ENCODE peak calls at places on chromosome 3, in eight cellular contexts. P, A, I, V, N, O, J and T are unnamed samples.
A peak's percentile ranks its signal among the peaks of the same experiment; 100 is the strongest.

GRCh38 chr3:97389883-97390282 is 374.7 kb upstream of the ARL6 start:
- DNase-seq in J (no peak), N (no peak), O (no peak), V (no peak), A (no peak), P (no peak), I (no peak), T (no peak)

GRCh38 chr3:143239026-143239425 is 119.5 kb downstream of the CHST2 start:
- DNase-seq in A (peak; percentile 61), N (no peak), O (no peak), I (no peak), V (no peak), P (no peak), J (no peak), T (no peak)

GRCh38 chr3:141796436-141797166 is 33.4 kb downstream of the GRK7 start:
- DNase-seq in P (peak; percentile 61), N (peak; percentile 91), J (no peak), V (no peak), A (peak; percentile 81), O (no peak), I (no peak), T (no peak)

GRCh38 chr3:184592411-184593200 is 31.0 kb downstream of the EPHB3 start:
- DNase-seq in O (peak; percentile 84), N (no peak), J (no peak), P (peak; percentile 66), I (peak; percentile 43), V (peak; percentile 43), A (peak; percentile 47), T (no peak)

GRCh38 chr3:103218146-103218545 is 783.3 kb downstream of the ZPLD1 start:
- DNase-seq in I (no peak), N (peak; percentile 60), A (peak; percentile 4), J (no peak), O (no peak), P (no peak), V (no peak), T (no peak)

GRCh38 chr3:111735912-111736311 is 123.2 kb upstream of the PHLDB2 start:
- DNase-seq in O (no peak), I (no peak), V (no peak), N (no peak), P (no peak), A (no peak), J (no peak), T (no peak)

GRCh38 chr3:124260206-124260915 is 268.4 kb upstream of the ROPN1 start:
- DNase-seq in V (no peak), N (no peak), I (peak; percentile 95), O (no peak), A (peak; percentile 85), J (no peak), P (no peak), T (no peak)

GRCh38 chr3:191306428-191306827 is 22.8 kb upstream of the CCDC50 start:
- DNase-seq in P (no peak), O (no peak), I (no peak), J (no peak), V (no peak), N (no peak), A (no peak), T (no peak)

GRCh38 chr3:105448338-105448982 is 81.8 kb downstream of the ALCAM start:
- DNase-seq in V (peak; percentile 30), J (peak; percentile 9), O (peak; percentile 51), P (peak; percentile 51), I (peak; percentile 17), A (peak; percentile 41), N (no peak), T (no peak)

GRCh38 chr3:120854908-120855526 is 53.0 kb upstream of the STXBP5L start:
- DNase-seq in O (no peak), V (no peak), N (no peak), P (peak; percentile 49), A (no peak), J (no peak), I (no peak), T (no peak)

GRCh38 chr3:55686720-55687254 is 199.7 kb upstream of the WNT5A start:
- DNase-seq in N (no peak), I (no peak), V (no peak), A (peak; percentile 81), O (no peak), J (no peak), P (no peak), T (no peak)

GRCh38 chr3:95629802-95630201 is 1184.6 kb upstream of the EPHA6 start:
- DNase-seq in J (no peak), A (no peak), I (no peak), N (no peak), P (no peak), O (no peak), V (peak; percentile 50), T (no peak)

GRCh38 chr3:151009430-151009829 is 36.9 kb upstream of the CLRN1 start:
- DNase-seq in V (no peak), P (no peak), O (no peak), I (no peak), A (no peak), N (no peak), J (no peak), T (no peak)

GRCh38 chr3:37171144-37171543 is 3.2 kb downstream of the LRRFIP2 start:
- DNase-seq in O (no peak), P (no peak), N (no peak), V (no peak), J (no peak), I (peak; percentile 21), A (no peak), T (no peak)

GRCh38 chr3:14523792-14524191 is 16.4 kb downstream of the GRIP2 start:
- DNase-seq in V (peak; percentile 32), I (peak; percentile 14), J (no peak), O (no peak), A (no peak), P (peak; percentile 33), N (no peak), T (peak; percentile 15)

GRCh38 chr3:112333002-112333385 is at the start of gene CD200:
- DNase-seq in A (peak; percentile 60), V (peak; percentile 81), N (no peak), I (peak; percentile 50), P (peak; percentile 90), O (peak; percentile 79), J (peak; percentile 56), T (peak; percentile 67)

GRCh38 chr3:152497457-152497856 is 228.7 kb downstream of the MBNL1 start:
- DNase-seq in I (peak; percentile 69), N (no peak), A (no peak), O (no peak), P (no peak), V (no peak), J (no peak), T (no peak)

GRCh38 chr3:129919357-129919756 is 25.8 kb upstream of the TMCC1 start:
- DNase-seq in J (no peak), V (no peak), O (no peak), A (no peak), I (no peak), P (no peak), N (no peak), T (no peak)
- H3K9me3 ChIP-seq in J (peaks cover 25% of the 10 kb centered on the region), V (no peaks in the 10 kb centered on the region), O (peaks cover 12% of the 10 kb centered on the region), A (peaks cover 31% of the 10 kb centered on the region), I (no peaks in the 10 kb centered on the region), P (peaks cover 38% of the 10 kb centered on the region), N (no peaks in the 10 kb centered on the region), T (peaks cover 14% of the 10 kb centered on the region)

GRCh38 chr3:48426401-48426909 is 3.4 kb downstream of the PLXNB1 start:
- DNase-seq in V (no peak), I (no peak), P (no peak), N (no peak), A (no peak), J (no peak), O (peak; percentile 37), T (no peak)

GRCh38 chr3:48426944-48427629 is 2.8 kb downstream of the PLXNB1 start:
- DNase-seq in A (no peak), P (no peak), I (peak; percentile 13), J (no peak), O (no peak), N (no peak), V (no peak), T (no peak)

GRCh38 chr3:48428863-48429415 is 947 bp downstream of the PLXNB1 start:
- DNase-seq in A (no peak), P (peak; percentile 80), O (peak; percentile 89), N (no peak), I (peak; percentile 31), V (peak; percentile 71), J (no peak), T (peak; percentile 55)

GRCh38 chr3:48428088-48428862 is 1.6 kb downstream of the PLXNB1 start:
- DNase-seq in O (no peak), N (no peak), J (no peak), P (peak; percentile 76), A (no peak), V (peak; percentile 77), I (no peak), T (peak; percentile 59)

GRCh38 chr3:48427630-48427962 is 2.3 kb downstream of the PLXNB1 start:
- DNase-seq in N (no peak), V (no peak), P (no peak), O (no peak), J (no peak), I (no peak), A (no peak), T (no peak)
- H3K9ac ChIP-seq in N (no peak overlapping the region), V (peak overlapping the region; percentile 91), P (peak overlapping the region; percentile 85), O (no peak overlapping the region), J (peak overlapping the region; percentile 78), I (no peak overlapping the region), A (peak overlapping the region; percentile 84), T (no peak overlapping the region)

GRCh38 chr3:187292186-187292585 is 649 bp upstream of the MASP1 start:
- DNase-seq in V (no peak), I (no peak), A (no peak), N (no peak), O (no peak), P (no peak), J (no peak), T (no peak)

GRCh38 chr3:187291512-187292132 is at the start of gene MASP1:
- DNase-seq in J (peak; percentile 27), A (no peak), V (peak; percentile 64), P (peak; percentile 79), O (no peak), N (no peak), I (peak; percentile 17), T (peak; percentile 50)

GRCh38 chr3:187293977-187294376 is 2.4 kb upstream of the MASP1 start:
- DNase-seq in V (no peak), I (no peak), A (no peak), J (no peak), P (peak; percentile 22), N (no peak), O (no peak), T (no peak)

GRCh38 chr3:187293514-187293870 is 2.0 kb upstream of the MASP1 start:
- DNase-seq in J (no peak), A (no peak), O (no peak), I (no peak), P (no peak), N (no peak), V (no peak), T (no peak)

GRCh38 chr3:187292631-187293513 is 1.3 kb upstream of the MASP1 start:
- DNase-seq in V (no peak), J (no peak), O (no peak), A (peak; percentile 18), N (no peak), P (no peak), I (no peak), T (no peak)
- H3K9me3 ChIP-seq in V (no peaks in the 10 kb centered on the region), J (no peaks in the 10 kb centered on the region), O (no peaks in the 10 kb centered on the region), A (no peaks in the 10 kb centered on the region), N (no peaks in the 10 kb centered on the region), P (no peaks in the 10 kb centered on the region), I (no peaks in the 10 kb centered on the region), T (no peaks in the 10 kb centered on the region)

DNA sequence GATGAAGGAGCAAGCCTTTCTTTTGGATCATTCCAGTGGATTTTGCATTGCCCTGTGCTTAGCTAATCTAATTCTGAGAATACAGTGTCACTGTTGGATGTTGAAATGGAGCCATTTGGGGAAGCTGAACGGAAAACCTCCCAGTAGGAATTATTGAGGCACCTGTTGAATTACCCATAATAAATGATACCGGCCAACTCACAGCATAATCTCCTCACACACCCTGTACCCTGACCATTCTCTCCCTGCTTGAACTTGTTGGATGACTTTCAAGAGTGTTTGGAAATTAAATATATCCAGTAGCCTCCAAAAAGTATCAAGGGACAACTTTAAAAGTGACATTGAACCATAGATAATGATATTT is 171.4 kb upstream of the HES1 start:
- DNase-seq in A (no peak), J (no peak), I (no peak), P (no peak), N (no peak), O (no peak), V (no peak), T (no peak)
- H3K9ac ChIP-seq in A (no peak overlapping the region), J (no peak overlapping the region), I (no peak overlapping the region), P (no peak overlapping the region), N (no peak overlapping the region), O (no peak overlapping the region), V (no peak overlapping the region), T (no peak overlapping the region)